ENCODE peak calls at places on chromosome 1, in seven cellular contexts. K is fibroblast of the aortic adventitia, X is bronchial epithelial cell, W is cardiac fibroblast, D is mammary epithelial cell, P is OCI-LY7, Z is cardiac muscle cell. U is an unnamed sample.

GRCh38 chr1:7616076-7616833 is 154.8 kb upstream of the VAMP3 start:
- DNase-seq in X (peak; percentile 22), P (peak; percentile 20), D (peak; percentile 12), K (peak; percentile 32), Z (peak; percentile 90), W (peak; percentile 36), U (peak; percentile 51)

GRCh38 chr1:59673575-59674467 is 140.9 kb upstream of the HOOK1 start:
- DNase-seq in K (no peak), P (no peak), X (peak; percentile 98), Z (no peak), D (peak; percentile 98), W (no peak), U (no peak)

GRCh38 chr1:210262167-210262896 is 29.7 kb downstream of the SERTAD4 start:
- DNase-seq in P (no peak), Z (no peak), X (no peak), D (peak; percentile 72), K (peak; percentile 99), W (peak; percentile 85), U (no peak)

GRCh38 chr1:6181347-6181770 is 1.2 kb upstream of the CHD5 start:
- DNase-seq in D (no peak), P (no peak), Z (no peak), K (no peak), X (no peak), W (no peak), U (no peak)

GRCh38 chr1:6321205-6321604 is 60.3 kb upstream of the GPR153 start:
- DNase-seq in X (no peak), W (no peak), K (no peak), D (no peak), P (no peak), Z (no peak), U (no peak)

GRCh38 chr1:2203671-2204383 is 9.3 kb upstream of the FAAP20 start:
- DNase-seq in D (no peak), W (no peak), K (no peak), P (no peak), Z (no peak), X (no peak), U (no peak)

GRCh38 chr1:112646225-112646624 is 26.6 kb downstream of the CAPZA1 start:
- DNase-seq in D (peak; percentile 39), W (no peak), P (no peak), X (peak; percentile 59), Z (no peak), K (no peak), U (no peak)

GRCh38 chr1:9652379-9653194 is 1.1 kb downstream of the PIK3CD start:
- DNase-seq in W (peak; percentile 10), X (no peak), Z (no peak), K (no peak), D (no peak), P (peak; percentile 80), U (no peak)

GRCh38 chr1:160168609-160169369 is 17.4 kb downstream of the ATP1A4 start:
- DNase-seq in Z (peak; percentile 30), P (no peak), X (no peak), W (no peak), D (no peak), K (no peak), U (peak; percentile 61)

GRCh38 chr1:220741825-220742224 is 6.3 kb upstream of the MTARC2 start:
- DNase-seq in K (no peak), Z (no peak), W (no peak), X (no peak), P (no peak), D (no peak), U (no peak)

GRCh38 chr1:3004285-3005205 is 16.7 kb upstream of the ACTRT2 start:
- DNase-seq in Z (no peak), D (no peak), W (no peak), X (no peak), K (no peak), P (no peak), U (no peak)

GRCh38 chr1:33657833-33658232 is 185.4 kb downstream of the ZSCAN20 start:
- DNase-seq in Z (no peak), P (no peak), X (no peak), K (no peak), D (no peak), W (no peak), U (no peak)

GRCh38 chr1:67009792-67010191 is 44.2 kb downstream of the SLC35D1 start:
- DNase-seq in X (no peak), D (no peak), W (no peak), P (no peak), Z (no peak), K (no peak), U (no peak)

GRCh38 chr1:200525167-200526123 is 95.1 kb downstream of the KIF14 start:
- DNase-seq in D (no peak), Z (no peak), X (no peak), K (peak; percentile 87), W (peak; percentile 40), P (no peak), U (no peak)

GRCh38 chr1:25675729-25676476 is 59.3 kb downstream of the MAN1C1 start:
- DNase-seq in Z (no peak), W (no peak), P (peak; percentile 81), D (peak; percentile 3), X (no peak), K (no peak), U (no peak)

GRCh38 chr1:245380790-245381535 is 226.2 kb downstream of the KIF26B start:
- DNase-seq in Z (no peak), P (no peak), W (no peak), K (peak; percentile 38), D (no peak), X (no peak), U (no peak)

GRCh38 chr1:2073382-2074230 is 23.4 kb downstream of the PRKCZ start:
- DNase-seq in K (peak; percentile 64), X (no peak), Z (no peak), D (no peak), W (peak; percentile 49), P (no peak), U (peak; percentile 53)

GRCh38 chr1:31880957-31881697 is 57.0 kb downstream of the PTP4A2 start:
- DNase-seq in K (no peak), X (peak; percentile 24), W (no peak), Z (no peak), P (peak; percentile 76), D (no peak), U (no peak)

GRCh38 chr1:51690285-51690961 is 73.5 kb downstream of the OSBPL9 start:
- DNase-seq in K (peak; percentile 81), X (peak; percentile 99), D (peak; percentile 92), W (peak; percentile 89), Z (no peak), P (no peak), U (no peak)

GRCh38 chr1:204172404-204173049 is 6.4 kb upstream of the REN start:
- DNase-seq in W (no peak), X (no peak), P (no peak), Z (no peak), D (no peak), K (no peak), U (no peak)

GRCh38 chr1:169321539-169321938 is 46.1 kb downstream of the NME7 start:
- DNase-seq in D (peak; percentile 63), X (peak; percentile 93), P (no peak), K (peak; percentile 55), Z (no peak), W (peak; percentile 39), U (peak; percentile 57)

GRCh38 chr1:168728452-168729404 is at the start of gene DPT:
- DNase-seq in X (no peak), P (no peak), K (peak; percentile 91), D (no peak), Z (no peak), W (peak; percentile 73), U (no peak)

GRCh38 chr1:248821101-248821500 is 4.6 kb downstream of the SH3BP5L start:
- DNase-seq in Z (no peak), X (peak; percentile 30), P (no peak), W (peak; percentile 52), K (peak; percentile 76), D (peak; percentile 21), U (no peak)

GRCh38 chr1:3320246-3321152 is 134.0 kb upstream of the ARHGEF16 start:
- DNase-seq in P (no peak), X (no peak), D (no peak), Z (no peak), K (no peak), W (no peak), U (no peak)

GRCh38 chr1:36222481-36223372 is 1.5 kb upstream of the THRAP3 start:
- DNase-seq in P (no peak), W (no peak), K (no peak), D (no peak), X (no peak), Z (no peak), U (no peak)
- H3K4me3 ChIP-seq in P (peak overlapping the region; percentile 85), W (peak overlapping the region; percentile 58), K (peak overlapping the region; percentile 82), D (peak overlapping the region; percentile 62), X (peak overlapping the region; percentile 44), Z (peak overlapping the region; percentile 37), U (peak overlapping the region; percentile 61)

GRCh38 chr1:199160521-199161318 is 521.9 kb downstream of the PTPRC start:
- DNase-seq in X (no peak), W (no peak), K (no peak), D (no peak), P (no peak), Z (no peak), U (peak; percentile 97)

GRCh38 chr1:199161319-199161680 is 522.5 kb downstream of the PTPRC start:
- DNase-seq in W (no peak), Z (no peak), P (no peak), X (no peak), K (no peak), D (no peak), U (peak; percentile 84)

GRCh38 chr1:199161766-199162303 is 523.0 kb downstream of the PTPRC start:
- DNase-seq in D (no peak), Z (no peak), P (no peak), K (no peak), W (no peak), X (no peak), U (peak; percentile 72)

GRCh38 chr1:199167460-199167859 is 528.6 kb downstream of the PTPRC start:
- DNase-seq in Z (no peak), X (no peak), K (no peak), P (no peak), D (no peak), W (no peak), U (no peak)

GRCh38 chr1:199163277-199164069 is 524.6 kb downstream of the PTPRC start:
- DNase-seq in W (no peak), Z (no peak), X (no peak), K (no peak), D (no peak), P (no peak), U (peak; percentile 70)
- H3K4me3 ChIP-seq in W (no peak overlapping the region), Z (no peak overlapping the region), X (no peak overlapping the region), K (no peak overlapping the region), D (no peak overlapping the region), P (no peak overlapping the region), U (no peak overlapping the region)

GRCh38 chr1:110554871-110555801 is 36.2 kb upstream of the KCNA10 start:
- DNase-seq in X (no peak), Z (peak; percentile 68), P (no peak), D (no peak), W (peak; percentile 35), K (no peak), U (peak; percentile 52)
- H3K4me3 ChIP-seq in X (no peak overlapping the region), Z (peak overlapping the region; percentile 14), P (no peak overlapping the region), D (peak overlapping the region; percentile 36), W (no peak overlapping the region), K (no peak overlapping the region), U (peak overlapping the region; percentile 36)

DNA sequence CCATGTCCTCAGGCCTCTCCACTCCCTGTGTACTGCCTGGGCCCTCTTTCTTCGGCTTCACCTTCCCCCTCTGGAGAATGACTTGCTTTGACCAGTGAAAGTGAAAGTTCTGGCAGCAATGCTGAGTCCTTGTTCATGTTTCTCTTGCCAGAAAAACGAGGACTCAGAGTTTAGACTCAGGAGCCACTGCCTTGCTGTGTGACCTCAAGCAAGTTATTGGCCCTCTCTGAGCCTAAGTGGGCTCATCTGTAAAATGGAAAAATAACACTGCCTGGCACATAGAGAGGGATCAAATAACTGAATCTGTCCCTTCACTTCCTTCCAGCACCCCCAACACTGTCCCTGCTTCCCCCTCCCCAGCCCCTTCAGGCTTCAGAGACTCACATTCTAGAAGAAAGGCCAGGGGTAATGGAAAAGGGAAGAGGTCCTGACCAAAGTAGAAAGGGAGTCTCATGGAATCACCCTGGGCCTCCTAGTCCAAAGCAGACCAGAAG is 1.6 kb downstream of the C1QA start:
- DNase-seq in Z (no peak), W (no peak), D (no peak), P (no peak), K (no peak), X (no peak), U (no peak)
- H3K4me3 ChIP-seq in Z (no peak overlapping the region), W (no peak overlapping the region), D (no peak overlapping the region), P (no peak overlapping the region), K (no peak overlapping the region), X (no peak overlapping the region), U (no peak overlapping the region)